ENCODE peak calls at places on chromosomes 11 and 22, in five cellular contexts. One of them, this sample, is unnamed.

GRCh38 chr11:112221263-112221835 is 4.9 kb upstream of the PTS start:
- DNase-seq in transverse colon: no peak
- DNase-seq in PC-3: peak; percentile 35
- DNase-seq in PC-9: no peak
- DNase-seq in mesendoderm: peak; percentile 45
- DNase-seq in this sample: no peak

GRCh38 chr11:122050021-122050710 is 65.8 kb downstream of the BLID start:
- DNase-seq in PC-3: no peak
- DNase-seq in PC-9: no peak
- DNase-seq in transverse colon: no peak
- DNase-seq in mesendoderm: no peak
- DNase-seq in this sample: no peak

GRCh38 chr11:14451825-14452224 is 47.8 kb downstream of the COPB1 start:
- DNase-seq in mesendoderm: no peak
- DNase-seq in PC-3: peak; percentile 68
- DNase-seq in PC-9: no peak
- DNase-seq in transverse colon: no peak
- DNase-seq in this sample: no peak

GRCh38 chr11:14742849-14743248 is 99.2 kb downstream of the PDE3B start:
- DNase-seq in mesendoderm: no peak
- DNase-seq in transverse colon: no peak
- DNase-seq in PC-9: no peak
- DNase-seq in PC-3: no peak
- DNase-seq in this sample: no peak

GRCh38 chr22:46522743-46523300 is 14.6 kb downstream of the CELSR1 start:
- DNase-seq in PC-3: no peak
- DNase-seq in mesendoderm: no peak
- DNase-seq in transverse colon: no peak
- DNase-seq in PC-9: no peak
- DNase-seq in this sample: no peak

GRCh38 chr11:46235777-46236688 is 41.4 kb upstream of the CREB3L1 start:
- DNase-seq in transverse colon: no peak
- DNase-seq in PC-3: no peak
- DNase-seq in mesendoderm: no peak
- DNase-seq in PC-9: no peak
- DNase-seq in this sample: no peak

GRCh38 chr11:72038491-72038890 is 39.8 kb downstream of the IL18BP start:
- DNase-seq in mesendoderm: no peak
- DNase-seq in PC-3: peak; percentile 42
- DNase-seq in PC-9: no peak
- DNase-seq in transverse colon: peak; percentile 61
- DNase-seq in this sample: peak; percentile 83

GRCh38 chr22:37208401-37209139 is 3.7 kb downstream of the SSTR3 start:
- DNase-seq in mesendoderm: no peak
- DNase-seq in transverse colon: no peak
- DNase-seq in PC-9: no peak
- DNase-seq in PC-3: no peak
- DNase-seq in this sample: peak; percentile 33

GRCh38 chr22:44317886-44318637 is 5.3 kb upstream of the SHISAL1 start:
- DNase-seq in mesendoderm: no peak
- DNase-seq in transverse colon: no peak
- DNase-seq in PC-3: no peak
- DNase-seq in PC-9: no peak
- DNase-seq in this sample: no peak

GRCh38 chr11:76699461-76700091 is 29.0 kb upstream of the LRRC32 start:
- DNase-seq in mesendoderm: no peak
- DNase-seq in PC-9: no peak
- DNase-seq in PC-3: no peak
- DNase-seq in transverse colon: no peak
- DNase-seq in this sample: no peak

GRCh38 chr11:13928566-13929251 is 33.8 kb upstream of the SPON1 start:
- DNase-seq in PC-9: no peak
- DNase-seq in PC-3: peak; percentile 63
- DNase-seq in mesendoderm: peak; percentile 73
- DNase-seq in transverse colon: no peak
- DNase-seq in this sample: no peak

GRCh38 chr11:1820463-1821325 is 14.1 kb upstream of the SYT8 start:
- DNase-seq in PC-3: peak; percentile 43
- DNase-seq in transverse colon: no peak
- DNase-seq in mesendoderm: no peak
- DNase-seq in PC-9: no peak
- DNase-seq in this sample: no peak

GRCh38 chr11:70353329-70353728 is 45.0 kb upstream of the CTTN start:
- DNase-seq in PC-3: no peak
- DNase-seq in mesendoderm: no peak
- DNase-seq in transverse colon: no peak
- DNase-seq in PC-9: no peak
- DNase-seq in this sample: no peak

GRCh38 chr11:104529213-104529612 is 365.3 kb upstream of the PDGFD start:
- DNase-seq in PC-9: no peak
- DNase-seq in mesendoderm: no peak
- DNase-seq in transverse colon: no peak
- DNase-seq in PC-3: no peak
- DNase-seq in this sample: no peak

GRCh38 chr11:3056296-3057068 is 741 bp downstream of the CARS1 start:
- DNase-seq in PC-3: peak; percentile 14
- DNase-seq in transverse colon: peak; percentile 37
- DNase-seq in PC-9: no peak
- DNase-seq in mesendoderm: no peak
- DNase-seq in this sample: no peak

GRCh38 chr11:134543144-134544044 is 131.4 kb upstream of the B3GAT1 start:
- DNase-seq in transverse colon: no peak
- DNase-seq in PC-3: no peak
- DNase-seq in mesendoderm: no peak
- DNase-seq in PC-9: no peak
- DNase-seq in this sample: no peak

GRCh38 chr11:110711776-110712642 is at the start of gene ARHGAP20:
- DNase-seq in PC-3: peak; percentile 12
- DNase-seq in mesendoderm: peak; percentile 75
- DNase-seq in transverse colon: peak; percentile 77
- DNase-seq in PC-9: no peak
- DNase-seq in this sample: peak; percentile 83

GRCh38 chr11:65498977-65499712 is at the start of gene MALAT1:
- DNase-seq in transverse colon: peak; percentile 96
- DNase-seq in PC-3: peak; percentile 96
- DNase-seq in mesendoderm: peak; percentile 96
- DNase-seq in PC-9: peak; percentile 91
- DNase-seq in this sample: peak; percentile 96

GRCh38 chr11:14380947-14381555 is 22.1 kb upstream of the RRAS2 start:
- DNase-seq in PC-9: peak; percentile 38
- DNase-seq in transverse colon: peak; percentile 72
- DNase-seq in mesendoderm: peak; percentile 57
- DNase-seq in PC-3: peak; percentile 64
- DNase-seq in this sample: peak; percentile 88

GRCh38 chr11:44005076-44005800 is 42.5 kb upstream of the ACCSL start:
- DNase-seq in PC-3: no peak
- DNase-seq in transverse colon: no peak
- DNase-seq in mesendoderm: no peak
- DNase-seq in PC-9: no peak
- DNase-seq in this sample: no peak

GRCh38 chr11:75333022-75333806 is 18.2 kb downstream of the ARRB1 start:
- DNase-seq in PC-9: no peak
- DNase-seq in mesendoderm: no peak
- DNase-seq in PC-3: no peak
- DNase-seq in transverse colon: no peak
- DNase-seq in this sample: no peak

GRCh38 chr22:20582171-20582511 is 74.7 kb downstream of the MED15 start:
- DNase-seq in mesendoderm: no peak
- DNase-seq in PC-9: no peak
- DNase-seq in transverse colon: no peak
- DNase-seq in PC-3: no peak
- DNase-seq in this sample: no peak

GRCh38 chr11:120023551-120023950 is 114.4 kb downstream of the TRIM29 start:
- DNase-seq in mesendoderm: no peak
- DNase-seq in PC-3: no peak
- DNase-seq in transverse colon: no peak
- DNase-seq in PC-9: no peak
- DNase-seq in this sample: no peak

GRCh38 chr22:24550028-24550901 is 4.7 kb downstream of the GUCD1 start:
- DNase-seq in PC-9: no peak
- DNase-seq in transverse colon: peak; percentile 69
- DNase-seq in PC-3: no peak
- DNase-seq in mesendoderm: no peak
- DNase-seq in this sample: no peak

GRCh38 chr22:32897400-32897799 is 95.9 kb downstream of the TIMP3 start:
- DNase-seq in transverse colon: no peak
- DNase-seq in PC-9: no peak
- DNase-seq in mesendoderm: peak; percentile 62
- DNase-seq in PC-3: no peak
- DNase-seq in this sample: no peak

GRCh38 chr22:45261407-45262088 is 20.9 kb upstream of the KIAA0930 start:
- DNase-seq in PC-9: no peak
- DNase-seq in PC-3: no peak
- DNase-seq in mesendoderm: no peak
- DNase-seq in transverse colon: peak; percentile 67
- DNase-seq in this sample: no peak

GRCh38 chr22:44710474-44711235 is 8.7 kb downstream of the PRR5 start:
- DNase-seq in mesendoderm: no peak
- DNase-seq in PC-3: no peak
- DNase-seq in PC-9: peak; percentile 68
- DNase-seq in transverse colon: peak; percentile 82
- DNase-seq in this sample: no peak

GRCh38 chr11:127238321-127238720 is 237.8 kb upstream of the KIRREL3 start:
- DNase-seq in PC-3: no peak
- DNase-seq in mesendoderm: no peak
- DNase-seq in PC-9: no peak
- DNase-seq in transverse colon: no peak
- DNase-seq in this sample: no peak

GRCh38 chr11:114774599-114775365 is 96.5 kb downstream of the NXPE2 start:
- DNase-seq in PC-9: peak; percentile 13
- DNase-seq in mesendoderm: peak; percentile 81
- DNase-seq in transverse colon: peak; percentile 58
- DNase-seq in PC-3: peak; percentile 67
- DNase-seq in this sample: peak; percentile 55

GRCh38 chr22:23380911-23381310 is 199.2 kb downstream of the IGLL1 start:
- DNase-seq in PC-9: no peak
- DNase-seq in PC-3: no peak
- DNase-seq in mesendoderm: no peak
- DNase-seq in transverse colon: no peak
- DNase-seq in this sample: no peak

GRCh38 chr11:124718801-124719200 is 20.9 kb upstream of the NRGN start:
- DNase-seq in mesendoderm: no peak
- DNase-seq in PC-9: no peak
- DNase-seq in transverse colon: no peak
- DNase-seq in PC-3: no peak
- DNase-seq in this sample: no peak
- H3K27me3 ChIP-seq in mesendoderm: peaks cover 55% of the 10 kb centered on the region
- H3K27me3 ChIP-seq in PC-9: peaks cover 61% of the 10 kb centered on the region
- H3K27me3 ChIP-seq in transverse colon: peaks cover 48% of the 10 kb centered on the region
- H3K27me3 ChIP-seq in PC-3: peaks cover 3% of the 10 kb centered on the region
- H3K27me3 ChIP-seq in this sample: peaks cover 71% of the 10 kb centered on the region

GRCh38 chr11:57779275-57779674 is 17.7 kb downstream of the CTNND1 start:
- DNase-seq in mesendoderm: peak; percentile 98
- DNase-seq in transverse colon: no peak
- DNase-seq in PC-3: peak; percentile 82
- DNase-seq in PC-9: peak; percentile 61
- DNase-seq in this sample: no peak

GRCh38 chr11:57785072-57785471 is 23.5 kb downstream of the CTNND1 start:
- DNase-seq in PC-9: no peak
- DNase-seq in mesendoderm: no peak
- DNase-seq in PC-3: no peak
- DNase-seq in transverse colon: no peak
- DNase-seq in this sample: no peak

GRCh38 chr11:57777969-57778317 is 16.3 kb downstream of the CTNND1 start:
- DNase-seq in PC-3: peak; percentile 78
- DNase-seq in PC-9: peak; percentile 41
- DNase-seq in transverse colon: peak; percentile 79
- DNase-seq in mesendoderm: peak; percentile 66
- DNase-seq in this sample: no peak

GRCh38 chr11:57778318-57779037 is 16.9 kb downstream of the CTNND1 start:
- DNase-seq in transverse colon: peak; percentile 92
- DNase-seq in mesendoderm: peak; percentile 99
- DNase-seq in PC-9: peak; percentile 98
- DNase-seq in PC-3: peak; percentile 99
- DNase-seq in this sample: peak; percentile 88

GRCh38 chr11:57781529-57781943 is 19.9 kb downstream of the CTNND1 start:
- DNase-seq in transverse colon: peak; percentile 80
- DNase-seq in PC-3: peak; percentile 96
- DNase-seq in mesendoderm: peak; percentile 98
- DNase-seq in PC-9: peak; percentile 92
- DNase-seq in this sample: no peak
- H3K4me3 ChIP-seq in transverse colon: no peak overlapping the region
- H3K4me3 ChIP-seq in PC-3: peak overlapping the region; percentile 45
- H3K4me3 ChIP-seq in mesendoderm: no peak overlapping the region
- H3K4me3 ChIP-seq in PC-9: peak overlapping the region; percentile 33
- H3K4me3 ChIP-seq in this sample: no peak overlapping the region

DNA sequence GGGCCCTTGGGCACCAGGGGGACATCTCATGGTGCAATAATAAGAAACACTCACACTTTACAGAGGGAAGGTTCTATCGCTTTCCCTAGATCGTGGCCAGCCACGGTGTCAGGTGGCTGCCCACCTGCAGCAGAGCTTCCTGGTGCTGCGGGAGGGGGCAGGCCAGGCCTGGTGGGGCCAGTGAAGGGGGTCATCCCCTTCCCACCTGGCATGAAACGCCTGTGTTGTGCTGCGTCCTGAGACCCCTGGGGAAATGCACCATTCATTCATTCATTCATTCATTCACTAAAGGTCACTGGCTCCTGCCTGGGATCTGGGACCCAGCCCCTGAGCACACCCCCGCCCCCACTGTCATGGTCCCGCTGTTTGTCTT is 394 bp upstream of the RHOD start:
- DNase-seq in transverse colon: no peak
- DNase-seq in PC-3: no peak
- DNase-seq in PC-9: no peak
- DNase-seq in mesendoderm: no peak
- DNase-seq in this sample: no peak
- H3K27me3 ChIP-seq in transverse colon: no peaks in the 10 kb centered on the region
- H3K27me3 ChIP-seq in PC-3: no peaks in the 10 kb centered on the region
- H3K27me3 ChIP-seq in PC-9: no peaks in the 10 kb centered on the region
- H3K27me3 ChIP-seq in mesendoderm: no peaks in the 10 kb centered on the region
- H3K27me3 ChIP-seq in this sample: no peaks in the 10 kb centered on the region

GRCh38 chr11:67290801-67291200 is 1.7 kb downstream of the ANKRD13D start:
- DNase-seq in transverse colon: no peak
- DNase-seq in mesendoderm: no peak
- DNase-seq in PC-9: no peak
- DNase-seq in PC-3: no peak
- DNase-seq in this sample: peak; percentile 66
- H3K4me3 ChIP-seq in transverse colon: no peak overlapping the region
- H3K4me3 ChIP-seq in mesendoderm: no peak overlapping the region
- H3K4me3 ChIP-seq in PC-9: peak overlapping the region; percentile 81
- H3K4me3 ChIP-seq in PC-3: no peak overlapping the region
- H3K4me3 ChIP-seq in this sample: no peak overlapping the region